ENCODE peak calls at places on chromosomes 2 and 18, in four cellular contexts. One of them, this sample, is unnamed.

GRCh38 chr18:56952026-56952425 is 194.9 kb upstream of the BOD1L2 start:
- DNase-seq in endothelial cell of umbilical vein: no peak
- DNase-seq in CD4-positive, alpha-beta T cell: no peak
- DNase-seq in adrenal gland: no peak
- DNase-seq in this sample: no peak

GRCh38 chr2:155546715-155547555 is 785.6 kb downstream of the NR4A2 start:
- DNase-seq in CD4-positive, alpha-beta T cell: no peak
- DNase-seq in adrenal gland: no peak
- DNase-seq in endothelial cell of umbilical vein: no peak
- DNase-seq in this sample: no peak

GRCh38 chr2:58428286-58428552 is 187.1 kb upstream of the FANCL start:
- DNase-seq in adrenal gland: no peak
- DNase-seq in CD4-positive, alpha-beta T cell: no peak
- DNase-seq in endothelial cell of umbilical vein: no peak
- DNase-seq in this sample: no peak

GRCh38 chr2:198098918-198099317 is 294.5 kb downstream of the PLCL1 start:
- DNase-seq in endothelial cell of umbilical vein: no peak
- DNase-seq in CD4-positive, alpha-beta T cell: no peak
- DNase-seq in adrenal gland: no peak
- DNase-seq in this sample: no peak

GRCh38 chr2:231032575-231033140 is 4.7 kb upstream of the C2orf72 start:
- DNase-seq in adrenal gland: no peak
- DNase-seq in CD4-positive, alpha-beta T cell: no peak
- DNase-seq in endothelial cell of umbilical vein: no peak
- DNase-seq in this sample: no peak

GRCh38 chr2:55530539-55531081 is 11.1 kb downstream of the CFAP36 start:
- DNase-seq in adrenal gland: no peak
- DNase-seq in CD4-positive, alpha-beta T cell: no peak
- DNase-seq in endothelial cell of umbilical vein: peak
- DNase-seq in this sample: no peak

GRCh38 chr2:125167820-125168219 is 1142.7 kb downstream of the CNTNAP5 start:
- DNase-seq in CD4-positive, alpha-beta T cell: no peak
- DNase-seq in adrenal gland: no peak
- DNase-seq in endothelial cell of umbilical vein: no peak
- DNase-seq in this sample: no peak

GRCh38 chr18:8952796-8953760 is 149.4 kb upstream of the NDUFV2 start:
- DNase-seq in CD4-positive, alpha-beta T cell: no peak
- DNase-seq in endothelial cell of umbilical vein: no peak
- DNase-seq in adrenal gland: no peak
- DNase-seq in this sample: no peak

GRCh38 chr2:204010611-204011560 is 74.3 kb downstream of the ICOS start:
- DNase-seq in endothelial cell of umbilical vein: no peak
- DNase-seq in adrenal gland: no peak
- DNase-seq in CD4-positive, alpha-beta T cell: no peak
- DNase-seq in this sample: no peak

GRCh38 chr2:29108225-29108624 is 7.0 kb upstream of the CLIP4 start:
- DNase-seq in endothelial cell of umbilical vein: no peak
- DNase-seq in CD4-positive, alpha-beta T cell: no peak
- DNase-seq in adrenal gland: peak
- DNase-seq in this sample: no peak

GRCh38 chr18:23718731-23719130 is 29.5 kb downstream of the LAMA3 start:
- DNase-seq in CD4-positive, alpha-beta T cell: no peak
- DNase-seq in endothelial cell of umbilical vein: no peak
- DNase-seq in adrenal gland: no peak
- DNase-seq in this sample: no peak

GRCh38 chr2:218998414-218999002 is 5.3 kb upstream of the CRYBA2 start:
- DNase-seq in CD4-positive, alpha-beta T cell: no peak
- DNase-seq in adrenal gland: no peak
- DNase-seq in endothelial cell of umbilical vein: no peak
- DNase-seq in this sample: no peak

GRCh38 chr18:46039967-46040746 is 31.9 kb downstream of the PSTPIP2 start:
- DNase-seq in endothelial cell of umbilical vein: peak
- DNase-seq in CD4-positive, alpha-beta T cell: no peak
- DNase-seq in adrenal gland: no peak
- DNase-seq in this sample: no peak

GRCh38 chr2:84885111-84885510 is 4.2 kb upstream of the TRABD2A start:
- DNase-seq in endothelial cell of umbilical vein: no peak
- DNase-seq in adrenal gland: no peak
- DNase-seq in CD4-positive, alpha-beta T cell: no peak
- DNase-seq in this sample: no peak

GRCh38 chr2:204825054-204825453 is 279.8 kb downstream of the PARD3B start:
- DNase-seq in adrenal gland: no peak
- DNase-seq in CD4-positive, alpha-beta T cell: no peak
- DNase-seq in endothelial cell of umbilical vein: no peak
- DNase-seq in this sample: no peak

GRCh38 chr2:8574196-8575010 is 107.5 kb upstream of the ID2 start:
- DNase-seq in endothelial cell of umbilical vein: no peak
- DNase-seq in CD4-positive, alpha-beta T cell: no peak
- DNase-seq in adrenal gland: peak
- DNase-seq in this sample: no peak

GRCh38 chr18:34600118-34600517 is 110.0 kb upstream of the DTNA start:
- DNase-seq in adrenal gland: no peak
- DNase-seq in endothelial cell of umbilical vein: peak
- DNase-seq in CD4-positive, alpha-beta T cell: no peak
- DNase-seq in this sample: no peak

GRCh38 chr18:48208432-48208948 is 200.7 kb downstream of the ZBTB7C start:
- DNase-seq in adrenal gland: no peak
- DNase-seq in endothelial cell of umbilical vein: no peak
- DNase-seq in CD4-positive, alpha-beta T cell: no peak
- DNase-seq in this sample: no peak

GRCh38 chr18:24763765-24764548 is 303.5 kb downstream of the HRH4 start:
- DNase-seq in endothelial cell of umbilical vein: no peak
- DNase-seq in CD4-positive, alpha-beta T cell: no peak
- DNase-seq in adrenal gland: no peak
- DNase-seq in this sample: peak

GRCh38 chr18:72544092-72544886 is at the start of gene CBLN2:
- DNase-seq in endothelial cell of umbilical vein: peak
- DNase-seq in adrenal gland: peak
- DNase-seq in CD4-positive, alpha-beta T cell: no peak
- DNase-seq in this sample: no peak

GRCh38 chr2:105382177-105382576 is 16.7 kb downstream of the FHL2 start:
- DNase-seq in CD4-positive, alpha-beta T cell: no peak
- DNase-seq in endothelial cell of umbilical vein: no peak
- DNase-seq in adrenal gland: no peak
- DNase-seq in this sample: no peak

GRCh38 chr2:19228092-19228670 is 130.2 kb downstream of the OSR1 start:
- DNase-seq in endothelial cell of umbilical vein: no peak
- DNase-seq in adrenal gland: no peak
- DNase-seq in CD4-positive, alpha-beta T cell: no peak
- DNase-seq in this sample: no peak

GRCh38 chr2:224438726-224439125 is 36.8 kb upstream of the FAM124B start:
- DNase-seq in CD4-positive, alpha-beta T cell: no peak
- DNase-seq in adrenal gland: no peak
- DNase-seq in endothelial cell of umbilical vein: no peak
- DNase-seq in this sample: no peak

GRCh38 chr18:9587924-9588323 is 26.4 kb downstream of the PPP4R1 start:
- DNase-seq in adrenal gland: no peak
- DNase-seq in endothelial cell of umbilical vein: no peak
- DNase-seq in CD4-positive, alpha-beta T cell: no peak
- DNase-seq in this sample: no peak

GRCh38 chr2:180374502-180375281 is 367.6 kb upstream of the CWC22 start:
- DNase-seq in adrenal gland: no peak
- DNase-seq in CD4-positive, alpha-beta T cell: no peak
- DNase-seq in endothelial cell of umbilical vein: no peak
- DNase-seq in this sample: no peak

GRCh38 chr2:241702405-241703127 is 727 bp downstream of the ING5 start:
- DNase-seq in endothelial cell of umbilical vein: peak
- DNase-seq in CD4-positive, alpha-beta T cell: peak
- DNase-seq in adrenal gland: peak
- DNase-seq in this sample: peak

GRCh38 chr2:3738454-3738853 is 35.1 kb downstream of the DCDC2C start:
- DNase-seq in endothelial cell of umbilical vein: no peak
- DNase-seq in adrenal gland: peak
- DNase-seq in CD4-positive, alpha-beta T cell: no peak
- DNase-seq in this sample: no peak

GRCh38 chr2:57049273-57049672 is 865.5 kb downstream of the CCDC85A start:
- DNase-seq in CD4-positive, alpha-beta T cell: no peak
- DNase-seq in endothelial cell of umbilical vein: no peak
- DNase-seq in adrenal gland: no peak
- DNase-seq in this sample: no peak

GRCh38 chr2:113910110-113910717 is 20.3 kb downstream of the ACTR3 start:
- DNase-seq in adrenal gland: peak
- DNase-seq in endothelial cell of umbilical vein: no peak
- DNase-seq in CD4-positive, alpha-beta T cell: no peak
- DNase-seq in this sample: no peak

GRCh38 chr2:174465327-174465726 is 21.5 kb downstream of the GPR155 start:
- DNase-seq in adrenal gland: no peak
- DNase-seq in endothelial cell of umbilical vein: no peak
- DNase-seq in CD4-positive, alpha-beta T cell: no peak
- DNase-seq in this sample: no peak

GRCh38 chr2:25328152-25329085 is 13.3 kb downstream of the DNMT3A start:
- DNase-seq in CD4-positive, alpha-beta T cell: no peak
- DNase-seq in endothelial cell of umbilical vein: no peak
- DNase-seq in adrenal gland: no peak
- DNase-seq in this sample: no peak

GRCh38 chr2:169015943-169016342 is 15.2 kb downstream of the ABCB11 start:
- DNase-seq in CD4-positive, alpha-beta T cell: no peak
- DNase-seq in adrenal gland: no peak
- DNase-seq in endothelial cell of umbilical vein: no peak
- DNase-seq in this sample: no peak

DNA sequence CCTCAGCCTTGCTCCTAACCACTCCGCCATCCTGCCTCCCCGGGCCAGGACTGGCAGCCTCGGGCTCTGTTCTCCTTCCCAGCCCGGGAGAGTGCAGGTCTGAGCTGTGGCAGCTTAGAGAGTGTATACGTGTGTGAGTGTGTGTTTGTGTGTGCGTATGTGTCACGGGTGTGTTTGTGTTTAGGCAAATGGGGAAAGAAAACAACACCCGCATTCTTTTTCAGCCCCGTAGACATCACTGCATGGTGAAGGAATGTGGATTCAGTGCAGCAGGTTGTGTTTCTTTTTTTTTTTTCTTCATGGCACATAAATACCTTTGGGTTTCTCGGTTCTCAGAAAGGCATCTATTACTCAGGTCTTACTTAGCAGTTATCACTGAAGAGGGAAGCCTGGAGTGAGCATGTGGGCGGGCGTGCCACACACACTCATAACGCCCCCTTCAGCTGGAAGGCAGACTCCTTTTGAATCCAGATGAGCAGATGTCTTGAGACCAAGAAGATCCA is 44.2 kb downstream of the GLI2 start:
- DNase-seq in endothelial cell of umbilical vein: no peak
- DNase-seq in adrenal gland: no peak
- DNase-seq in CD4-positive, alpha-beta T cell: no peak
- DNase-seq in this sample: no peak
- TF ChIP-seq CTCF in endothelial cell of umbilical vein: no peak
- TF ChIP-seq CTCF in adrenal gland: no peak
- TF ChIP-seq CTCF in CD4-positive, alpha-beta T cell: no peak
- TF ChIP-seq CTCF in this sample: no peak

DNA sequence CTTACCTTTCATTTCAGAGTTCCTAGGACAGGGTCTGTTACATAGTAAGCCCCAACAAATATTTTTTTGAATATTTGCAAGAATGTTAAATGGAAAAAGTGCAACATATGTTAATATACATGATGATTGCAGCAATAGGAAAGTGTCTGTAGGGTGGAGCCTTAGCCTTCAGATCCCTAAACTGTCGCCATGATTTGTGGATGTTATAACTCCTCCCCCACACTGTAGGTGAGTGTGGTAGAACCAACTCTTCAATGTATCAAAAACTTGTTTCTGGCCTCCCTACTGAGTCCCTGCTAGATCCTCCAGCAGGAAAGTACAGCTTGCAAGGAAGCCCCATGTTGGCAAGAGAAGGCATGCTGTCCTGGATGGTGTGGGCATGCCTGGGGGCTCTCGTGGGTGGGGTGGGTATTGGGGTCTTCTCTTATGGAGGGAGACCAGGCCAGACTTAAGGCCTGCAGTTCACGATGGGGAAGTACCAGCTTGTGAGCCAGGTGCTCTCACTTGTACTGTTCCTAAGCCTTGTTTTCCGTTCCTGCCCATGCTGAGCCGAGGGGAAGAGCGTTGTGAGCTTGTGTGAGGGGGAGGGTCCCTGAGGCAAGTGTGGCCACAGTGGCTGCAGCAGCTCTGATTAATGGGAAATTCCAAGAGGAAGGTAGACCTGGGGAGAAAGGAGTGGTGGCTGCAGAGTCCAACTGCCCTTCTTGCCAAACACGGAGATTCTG is 11.4 kb downstream of the FHOD3 start:
- DNase-seq in CD4-positive, alpha-beta T cell: no peak
- DNase-seq in endothelial cell of umbilical vein: no peak
- DNase-seq in adrenal gland: no peak
- DNase-seq in this sample: no peak
- H3K27ac ChIP-seq in CD4-positive, alpha-beta T cell: no peak
- H3K27ac ChIP-seq in endothelial cell of umbilical vein: no peak
- H3K27ac ChIP-seq in adrenal gland: peak
- H3K27ac ChIP-seq in this sample: peak

GRCh38 chr2:68839260-68839833 is 31.9 kb downstream of the BMP10 start:
- DNase-seq in endothelial cell of umbilical vein: no peak
- DNase-seq in adrenal gland: no peak
- DNase-seq in CD4-positive, alpha-beta T cell: no peak
- DNase-seq in this sample: no peak
- TF ChIP-seq CTCF in endothelial cell of umbilical vein: peak
- TF ChIP-seq CTCF in adrenal gland: peak
- TF ChIP-seq CTCF in CD4-positive, alpha-beta T cell: peak
- TF ChIP-seq CTCF in this sample: peak

GRCh38 chr2:54107903-54108615 is 7.4 kb upstream of the ACYP2 start:
- DNase-seq in CD4-positive, alpha-beta T cell: no peak
- DNase-seq in adrenal gland: no peak
- DNase-seq in endothelial cell of umbilical vein: no peak
- DNase-seq in this sample: no peak
- H3K27ac ChIP-seq in CD4-positive, alpha-beta T cell: no peak
- H3K27ac ChIP-seq in adrenal gland: peak
- H3K27ac ChIP-seq in endothelial cell of umbilical vein: no peak
- H3K27ac ChIP-seq in this sample: no peak

GRCh38 chr2:170576296-170576695 is 138.8 kb upstream of the SP5 start:
- DNase-seq in endothelial cell of umbilical vein: no peak
- DNase-seq in adrenal gland: no peak
- DNase-seq in CD4-positive, alpha-beta T cell: no peak
- DNase-seq in this sample: no peak
- TF ChIP-seq CTCF in endothelial cell of umbilical vein: no peak
- TF ChIP-seq CTCF in adrenal gland: no peak
- TF ChIP-seq CTCF in CD4-positive, alpha-beta T cell: no peak
- TF ChIP-seq CTCF in this sample: no peak